ENCODE peak calls at places on chromosomes 12 and 14, in ten cellular contexts. H, V, E, G, U, Z, O, W, C and A are unnamed samples.

GRCh38 chr12:28189774-28190320 is 409 bp upstream of the CCDC91 start:
- DNase-seq in C (no peak), G (no peak), O (no peak), U (no peak), W (no peak), Z (no peak), E (no peak), H (no peak), V (no peak), A (no peak)

GRCh38 chr12:108320503-108321293 is 18.4 kb downstream of the CMKLR1 start:
- DNase-seq in Z (no peak), E (no peak), W (no peak), H (peak; percentile 85), G (no peak), O (no peak), U (no peak), C (no peak), V (no peak), A (no peak)

GRCh38 chr14:38342803-38343202 is 86.9 kb upstream of the CLEC14A start:
- DNase-seq in E (no peak), C (peak; percentile 56), G (no peak), Z (no peak), W (no peak), V (no peak), O (no peak), H (no peak), U (no peak), A (no peak)

GRCh38 chr12:81492131-81492720 is 266.9 kb downstream of the PPFIA2 start:
- DNase-seq in V (no peak), W (no peak), C (no peak), O (no peak), Z (no peak), H (no peak), U (no peak), G (peak; percentile 6), E (no peak), A (no peak)

GRCh38 chr14:54976316-54976715 is 50.6 kb downstream of the WDHD1 start:
- DNase-seq in G (no peak), W (no peak), C (peak; percentile 30), V (no peak), U (no peak), E (no peak), H (no peak), O (no peak), Z (no peak), A (no peak)

GRCh38 chr12:130617219-130617618 is 98.9 kb downstream of the RIMBP2 start:
- DNase-seq in E (no peak), Z (no peak), W (no peak), U (no peak), O (no peak), H (peak; percentile 55), G (no peak), V (no peak), C (no peak), A (no peak)

GRCh38 chr14:76381817-76382494 is 6.0 kb downstream of the ESRRB start:
- DNase-seq in Z (no peak), H (no peak), V (no peak), E (no peak), W (no peak), U (no peak), G (no peak), C (no peak), O (no peak), A (no peak)

GRCh38 chr12:54940695-54941315 is 43.8 kb downstream of the TESPA1 start:
- DNase-seq in W (no peak), E (no peak), G (no peak), H (no peak), Z (no peak), U (no peak), V (no peak), O (no peak), C (no peak), A (no peak)

GRCh38 chr14:101791919-101792572 is 30.5 kb downstream of the PPP2R5C start:
- DNase-seq in E (no peak), H (no peak), W (no peak), V (no peak), O (no peak), C (peak; percentile 27), Z (no peak), U (no peak), G (no peak), A (no peak)

GRCh38 chr12:23830210-23830609 is 119.3 kb downstream of the SOX5 start:
- DNase-seq in G (no peak), W (no peak), V (no peak), Z (no peak), E (no peak), U (no peak), O (no peak), H (no peak), C (no peak), A (no peak)

GRCh38 chr12:92155733-92156132 is 10.1 kb upstream of the BTG1 start:
- DNase-seq in W (no peak), Z (no peak), E (no peak), O (no peak), V (no peak), G (no peak), U (no peak), C (no peak), H (no peak), A (no peak)

GRCh38 chr12:92156704-92157395 is 11.2 kb upstream of the BTG1 start:
- DNase-seq in E (no peak), U (no peak), C (no peak), G (no peak), H (no peak), V (no peak), Z (no peak), O (no peak), W (no peak), A (no peak)

GRCh38 chr12:92156139-92156538 is 10.5 kb upstream of the BTG1 start:
- DNase-seq in H (no peak), V (no peak), E (no peak), Z (no peak), C (no peak), U (no peak), W (no peak), G (no peak), O (no peak), A (no peak)

GRCh38 chr12:92162079-92162478 is 16.4 kb upstream of the BTG1 start:
- DNase-seq in Z (no peak), H (no peak), E (no peak), V (no peak), C (no peak), W (no peak), U (no peak), G (no peak), O (no peak), A (no peak)

GRCh38 chr12:92158711-92159534 is 13.3 kb upstream of the BTG1 start:
- DNase-seq in G (no peak), E (no peak), Z (no peak), C (no peak), H (no peak), O (no peak), W (no peak), V (no peak), U (no peak), A (no peak)
- H3K4me3 ChIP-seq in G (no peak overlapping the region), E (no peak overlapping the region), Z (no peak overlapping the region), C (no peak overlapping the region), H (no peak overlapping the region), O (no peak overlapping the region), W (peak overlapping the region; percentile 11), V (no peak overlapping the region), U (no peak overlapping the region), A (no peak overlapping the region)

DNA sequence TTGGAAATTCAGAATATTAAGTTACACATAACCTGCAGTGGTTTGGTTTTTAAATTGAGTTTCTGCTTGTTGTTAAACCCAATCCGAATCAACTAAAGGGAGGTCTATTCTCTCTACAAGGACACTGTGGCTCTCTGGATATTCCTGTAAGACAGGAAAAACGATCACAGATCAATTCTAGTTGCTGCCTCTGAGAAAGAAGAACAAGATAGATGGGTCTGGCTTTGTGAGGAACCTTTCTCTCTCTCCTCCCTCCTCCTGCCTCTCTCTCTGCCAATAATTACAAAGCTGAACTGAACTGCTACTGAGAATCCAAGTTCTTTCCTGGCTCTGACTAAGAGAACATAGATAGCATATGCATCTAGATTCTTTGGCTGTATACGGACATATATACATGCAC is 27.6 kb downstream of the ETV6 start:
- DNase-seq in H (no peak), V (no peak), O (no peak), Z (no peak), W (no peak), G (no peak), C (no peak), E (no peak), U (no peak), A (no peak)
- TF ChIP-seq CTCF in H (no peak), V (no peak), O (no peak), Z (no peak), W (no peak), G (no peak), C (no peak), E (no peak), U (no peak), A (no peak)

GRCh38 chr14:51462182-51462581 is 189.5 kb upstream of the FRMD6 start:
- DNase-seq in O (no peak), Z (no peak), E (no peak), W (no peak), C (no peak), G (no peak), U (no peak), H (no peak), V (no peak), A (no peak)
- H3K27ac ChIP-seq in O (no peak overlapping the region), Z (no peak overlapping the region), E (no peak overlapping the region), W (no peak overlapping the region), C (no peak overlapping the region), G (no peak overlapping the region), U (no peak overlapping the region), H (no peak overlapping the region), V (no peak overlapping the region), A (no peak overlapping the region)

GRCh38 chr14:99590746-99591555 is 13.1 kb downstream of the CCDC85C start:
- DNase-seq in G (no peak), E (no peak), U (no peak), O (no peak), Z (no peak), H (no peak), C (no peak), V (no peak), W (no peak), A (no peak)

GRCh38 chr14:99593971-99594841 is 9.8 kb downstream of the CCDC85C start:
- DNase-seq in H (no peak), C (no peak), Z (no peak), U (no peak), E (no peak), G (no peak), O (no peak), W (no peak), V (no peak), A (no peak)

GRCh38 chr14:99592933-99593753 is 10.9 kb downstream of the CCDC85C start:
- DNase-seq in E (no peak), O (no peak), W (no peak), G (no peak), C (no peak), Z (no peak), V (no peak), H (no peak), U (no peak), A (no peak)

GRCh38 chr14:99589651-99590530 is 14.1 kb downstream of the CCDC85C start:
- DNase-seq in W (no peak), H (no peak), C (no peak), O (no peak), Z (no peak), E (no peak), V (no peak), U (no peak), G (no peak), A (no peak)

DNA sequence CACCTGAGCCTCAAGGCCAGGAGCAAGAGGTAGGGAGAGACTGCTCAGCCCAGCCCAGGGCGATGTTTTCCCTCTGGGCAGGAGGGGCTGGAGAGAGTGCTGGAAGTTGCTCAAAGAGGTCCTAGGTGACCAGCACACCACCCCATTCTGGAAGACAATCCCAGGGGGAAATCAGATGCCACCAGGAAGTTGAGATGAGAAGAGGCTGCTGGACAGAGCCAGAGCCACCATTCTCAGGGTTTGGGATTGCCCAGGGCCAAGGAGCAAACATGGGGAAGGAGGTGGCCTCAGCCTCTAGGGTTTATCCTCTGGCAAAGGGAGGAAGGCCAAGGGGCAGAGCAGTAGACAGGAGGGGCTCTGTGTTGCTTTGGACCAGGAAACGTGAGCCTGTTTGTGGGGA is 11.6 kb downstream of the CCDC85C start:
- DNase-seq in H (no peak), W (no peak), C (no peak), V (no peak), G (no peak), O (no peak), Z (no peak), E (no peak), U (no peak), A (no peak)
- H3K4me3 ChIP-seq in H (no peak overlapping the region), W (no peak overlapping the region), C (no peak overlapping the region), V (no peak overlapping the region), G (no peak overlapping the region), O (no peak overlapping the region), Z (no peak overlapping the region), E (no peak overlapping the region), U (no peak overlapping the region), A (no peak overlapping the region)